ENCODE peak calls at places on chromosomes 6 and 20, in seven cellular contexts. X, G, T, I, L, Y and P are unnamed samples.

GRCh38 chr6:134060491-134061106 is 8.2 kb upstream of the SLC2A12 start:
- DNase-seq in L (peak), X (no peak), T (no peak), Y (peak), I (no peak), G (no peak), P (peak)

GRCh38 chr6:2831392-2831791 is 10.3 kb downstream of the SERPINB1 start:
- DNase-seq in T (no peak), G (no peak), X (no peak), Y (no peak), I (no peak), L (no peak), P (no peak)

GRCh38 chr6:30178837-30179236 is 15.5 kb downstream of the TRIM15 start:
- DNase-seq in I (no peak), Y (no peak), L (no peak), X (no peak), T (no peak), G (no peak), P (no peak)

GRCh38 chr6:85594197-85594930 is 706 bp upstream of the SNX14 start:
- DNase-seq in X (no peak), L (no peak), I (no peak), T (peak), G (no peak), Y (no peak), P (no peak)

GRCh38 chr20:48198951-48199431 is 413.7 kb upstream of the SULF2 start:
- DNase-seq in I (peak), L (no peak), T (no peak), Y (no peak), G (no peak), X (no peak), P (no peak)

GRCh38 chr6:105432797-105433196 is 29.9 kb upstream of the PREP start:
- DNase-seq in I (no peak), Y (peak), T (no peak), X (no peak), G (no peak), L (peak), P (peak)

GRCh38 chr6:7042654-7043545 is 64.9 kb upstream of the RREB1 start:
- DNase-seq in Y (no peak), L (no peak), G (no peak), I (no peak), X (no peak), T (no peak), P (no peak)

GRCh38 chr6:113089056-113089455 is 741.9 kb downstream of the RFPL4B start:
- DNase-seq in Y (no peak), X (no peak), L (no peak), I (no peak), T (no peak), G (no peak), P (no peak)

GRCh38 chr6:2625581-2625980 is 125.1 kb downstream of the MYLK4 start:
- DNase-seq in X (no peak), I (no peak), G (no peak), Y (no peak), L (no peak), T (no peak), P (no peak)

GRCh38 chr6:19327684-19328083 is 509.5 kb upstream of the ID4 start:
- DNase-seq in Y (no peak), I (no peak), T (no peak), X (no peak), L (no peak), G (no peak), P (no peak)

GRCh38 chr6:166595061-166595780 is 8.7 kb upstream of the RAMACL start:
- DNase-seq in I (no peak), Y (no peak), G (no peak), T (no peak), L (peak), X (no peak), P (no peak)

GRCh38 chr6:107716688-107717089 is 107.4 kb downstream of the SCML4 start:
- DNase-seq in G (peak), Y (no peak), I (no peak), L (peak), T (no peak), X (no peak), P (no peak)

GRCh38 chr20:603116-603640 is 6.9 kb downstream of the TCF15 start:
- DNase-seq in L (no peak), X (no peak), I (no peak), G (no peak), Y (no peak), T (no peak), P (no peak)

GRCh38 chr6:867378-867777 is 174.4 kb upstream of the EXOC2 start:
- DNase-seq in X (no peak), G (no peak), T (no peak), Y (no peak), L (no peak), I (no peak), P (no peak)

GRCh38 chr20:22455259-22455658 is 129.1 kb downstream of the FOXA2 start:
- DNase-seq in I (no peak), X (no peak), T (no peak), G (no peak), L (no peak), Y (no peak), P (no peak)

GRCh38 chr6:10518461-10519216 is 2.5 kb upstream of the GCNT2 start:
- DNase-seq in L (peak), I (no peak), G (no peak), X (no peak), T (no peak), Y (no peak), P (no peak)

GRCh38 chr6:26532699-26533523 is 5.3 kb upstream of the HMGN4 start:
- DNase-seq in X (peak), Y (peak), T (peak), G (no peak), L (peak), I (peak), P (peak)

GRCh38 chr6:43115365-43115764 is 39.3 kb downstream of the PTK7 start:
- DNase-seq in G (no peak), X (no peak), I (no peak), L (no peak), T (no peak), Y (peak), P (no peak)

GRCh38 chr20:47789081-47789998 is 4.1 kb upstream of the SULF2 start:
- DNase-seq in I (no peak), Y (no peak), T (no peak), G (no peak), X (no peak), L (no peak), P (no peak)

GRCh38 chr6:111922454-111923297 is 49.4 kb upstream of the FYN start:
- DNase-seq in G (no peak), Y (no peak), X (no peak), I (no peak), L (peak), T (peak), P (no peak)

GRCh38 chr6:93193868-93194267 is 225.5 kb downstream of the EPHA7 start:
- DNase-seq in I (no peak), X (no peak), T (no peak), Y (no peak), L (no peak), G (no peak), P (no peak)

GRCh38 chr6:32894085-32895005 is 40.4 kb downstream of the PSMB9 start:
- DNase-seq in T (peak), X (peak), G (peak), L (peak), Y (peak), I (peak), P (peak)

GRCh38 chr6:79084693-79085092 is 6.6 kb upstream of the PHIP start:
- DNase-seq in I (no peak), G (no peak), L (no peak), Y (no peak), X (no peak), T (no peak), P (no peak)

GRCh38 chr6:12621766-12622165 is 94.8 kb upstream of the PHACTR1 start:
- DNase-seq in L (no peak), T (no peak), G (no peak), I (no peak), X (no peak), Y (no peak), P (no peak)

GRCh38 chr6:45966340-45966739 is 49.3 kb downstream of the CLIC5 start:
- DNase-seq in X (no peak), G (no peak), I (no peak), T (no peak), Y (no peak), L (no peak), P (no peak)

GRCh38 chr20:33647603-33648395 is 14.3 kb upstream of the C20orf144 start:
- DNase-seq in T (no peak), Y (no peak), X (no peak), G (peak), L (peak), I (peak), P (no peak)

GRCh38 chr6:90533615-90534336 is 53.1 kb downstream of the MAP3K7 start:
- DNase-seq in T (no peak), X (no peak), I (no peak), Y (no peak), L (no peak), G (no peak), P (no peak)

GRCh38 chr6:118161364-118161763 is 254.3 kb downstream of the SLC35F1 start:
- DNase-seq in I (no peak), Y (no peak), L (no peak), X (no peak), G (no peak), T (no peak), P (no peak)

GRCh38 chr20:32898721-32899120 is 40.0 kb downstream of the EFCAB8 start:
- DNase-seq in Y (no peak), T (no peak), G (no peak), I (no peak), L (peak), X (no peak), P (no peak)